ENCODE peak calls at places on chromosomes 5 and 9, in five cellular contexts. Y, V, G, P and O are unnamed samples.

GRCh38 chr9:91043786-91044185 is 242.2 kb downstream of the SYK start:
- DNase-seq in Y (no peak), V (no peak), G (no peak), P (no peak), O (no peak)

GRCh38 chr5:60066502-60066901 is 173.0 kb upstream of the PDE4D start:
- DNase-seq in Y (no peak), V (no peak), G (peak; percentile 75), P (no peak), O (no peak)

GRCh38 chr9:23824241-23825142 is 1.5 kb downstream of the ELAVL2 start:
- DNase-seq in Y (no peak), V (no peak), G (peak; percentile 13), P (no peak), O (no peak)

GRCh38 chr5:59300930-59301329 is 592.6 kb downstream of the PDE4D start:
- DNase-seq in Y (no peak), V (no peak), G (no peak), P (no peak), O (no peak)

GRCh38 chr9:4507306-4507705 is 17.0 kb downstream of the SLC1A1 start:
- DNase-seq in Y (no peak), V (no peak), G (peak; percentile 38), P (no peak), O (no peak)

GRCh38 chr5:77957516-77957915 is 181.4 kb upstream of the TBCA start:
- DNase-seq in Y (no peak), V (no peak), G (no peak), P (no peak), O (no peak)

GRCh38 chr5:40841068-40841805 is at the start of gene CARD6:
- DNase-seq in Y (no peak), V (no peak), G (peak; percentile 61), P (no peak), O (no peak)

GRCh38 chr5:177508837-177509236 is 789 bp downstream of the DOK3 start:
- DNase-seq in Y (no peak), V (no peak), G (no peak), P (no peak), O (no peak)

GRCh38 chr9:82805027-82805426 is 257.9 kb downstream of the RASEF start:
- DNase-seq in Y (no peak), V (no peak), G (no peak), P (no peak), O (no peak)

GRCh38 chr5:95449460-95449859 is 58.3 kb downstream of the FAM81B start:
- DNase-seq in Y (no peak), V (no peak), G (peak; percentile 22), P (no peak), O (no peak)

GRCh38 chr5:104080646-104081175 is 518.1 kb upstream of the NUDT12 start:
- DNase-seq in Y (no peak), V (no peak), G (no peak), P (no peak), O (no peak)

GRCh38 chr9:27085456-27085855 is 23.6 kb upstream of the TEK start:
- DNase-seq in Y (no peak), V (no peak), G (no peak), P (no peak), O (no peak)

GRCh38 chr5:56715996-56716395 is 99.4 kb upstream of the MAP3K1 start:
- DNase-seq in Y (no peak), V (no peak), G (no peak), P (no peak), O (no peak)